ENCODE peak calls at places on chromosome 13, in seven cellular contexts. U is mesenchymal stem cell, R is fibroblast of lung, F is OCI-LY7, M is keratinocyte, B is neuronal stem cell, L is hepatocyte. J is an unnamed sample.

GRCh38 chr13:21074601-21075302 is 13.4 kb upstream of the LATS2 start:
- DNase-seq in R (no peak), L (no peak), B (no peak), F (no peak), M (no peak), U (peak; percentile 30), J (peak; percentile 67)

GRCh38 chr13:75771818-75772217 is 135.7 kb downstream of the LMO7 start:
- DNase-seq in L (no peak), B (no peak), F (no peak), R (peak; percentile 93), U (peak; percentile 72), M (peak; percentile 25), J (peak; percentile 86)

GRCh38 chr13:19151581-19152263 is 29.9 kb downstream of the TUBA3C start:
- DNase-seq in B (no peak), M (no peak), R (no peak), F (no peak), L (no peak), U (no peak), J (no peak)

GRCh38 chr13:111239754-111240670 is 80.4 kb upstream of the TEX29 start:
- DNase-seq in B (no peak), U (no peak), M (no peak), L (no peak), F (no peak), R (no peak), J (no peak)

GRCh38 chr13:111946214-111946613 is 120.7 kb upstream of the SOX1 start:
- DNase-seq in R (no peak), L (no peak), M (no peak), F (no peak), U (no peak), B (no peak), J (no peak)

GRCh38 chr13:98476538-98476966 is 100.4 kb downstream of the STK24 start:
- DNase-seq in L (no peak), F (peak; percentile 61), U (peak; percentile 98), R (peak; percentile 96), M (peak; percentile 66), B (no peak), J (peak; percentile 95)

GRCh38 chr13:80336335-80336734 is 4.6 kb downstream of the SPRY2 start:
- DNase-seq in F (no peak), B (no peak), L (no peak), R (peak; percentile 42), U (peak; percentile 44), M (no peak), J (peak; percentile 57)

GRCh38 chr13:20882206-20882605 is 20.3 kb downstream of the XPO4 start:
- DNase-seq in B (no peak), L (no peak), U (no peak), F (no peak), M (no peak), R (peak; percentile 15), J (no peak)

GRCh38 chr13:30107536-30108136 is 199.7 kb downstream of the KATNAL1 start:
- DNase-seq in M (no peak), B (no peak), U (peak; percentile 42), R (no peak), L (no peak), F (no peak), J (peak; percentile 83)

GRCh38 chr13:78102121-78102677 is 183.6 kb upstream of the EDNRB start:
- DNase-seq in L (no peak), B (no peak), M (peak; percentile 17), F (no peak), R (peak; percentile 54), U (peak; percentile 55), J (peak; percentile 72)

GRCh38 chr13:87671031-87671823 is at the start of gene SLITRK5:
- DNase-seq in R (peak; percentile 62), B (peak; percentile 78), L (peak; percentile 86), F (peak; percentile 93), U (peak; percentile 91), M (no peak), J (peak; percentile 74)

GRCh38 chr13:67990868-67991267 is 760.7 kb upstream of the PCDH9 start:
- DNase-seq in F (no peak), B (no peak), M (no peak), U (no peak), L (no peak), R (no peak), J (no peak)

GRCh38 chr13:66506979-66507378 is 723.2 kb downstream of the PCDH9 start:
- DNase-seq in L (no peak), U (peak; percentile 23), F (no peak), B (no peak), M (no peak), R (no peak), J (no peak)

GRCh38 chr13:33642374-33643065 is 175.4 kb upstream of the RFC3 start:
- DNase-seq in L (peak; percentile 78), U (peak; percentile 96), F (no peak), B (no peak), R (peak; percentile 37), M (peak; percentile 46), J (peak; percentile 91)

DNA sequence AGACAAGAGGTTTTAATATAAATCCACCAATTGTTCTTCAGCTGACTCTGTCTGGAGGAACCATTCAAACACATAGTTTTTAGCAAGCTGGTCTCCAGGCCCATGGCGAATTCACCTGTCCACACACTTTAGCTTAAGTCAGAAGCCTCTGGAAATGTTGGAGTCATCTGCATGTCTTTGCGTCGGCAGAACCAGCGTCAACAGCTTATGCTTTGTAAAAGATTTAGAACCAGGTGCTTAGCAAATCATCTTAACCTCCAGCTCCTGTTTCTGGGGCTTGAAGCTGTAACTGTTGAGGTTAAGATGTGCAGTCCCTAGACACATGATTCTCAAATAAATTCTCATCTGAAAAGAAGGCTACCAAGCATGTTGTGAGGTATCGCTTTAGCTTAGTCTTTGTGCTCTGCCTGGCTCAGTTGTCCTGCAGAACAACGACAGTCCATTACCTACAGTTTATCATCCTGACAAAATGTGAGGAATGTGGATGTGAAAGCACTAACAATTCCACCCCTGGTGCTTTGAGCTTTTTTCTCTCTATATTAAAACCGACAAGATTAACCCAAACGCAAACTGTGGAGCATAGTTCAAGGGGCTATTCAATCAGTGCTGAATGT is 4.4 kb downstream of the EFNB2 start:
- DNase-seq in F (no peak), M (no peak), R (no peak), B (no peak), L (no peak), U (no peak), J (no peak)
- H3K4me2 ChIP-seq in F (no peak overlapping the region), M (peak overlapping the region; percentile 86), R (peak overlapping the region; percentile 21), B (peak overlapping the region; percentile 19), L (peak overlapping the region; percentile 71), U (no peak overlapping the region), J (no peak overlapping the region)

DNA sequence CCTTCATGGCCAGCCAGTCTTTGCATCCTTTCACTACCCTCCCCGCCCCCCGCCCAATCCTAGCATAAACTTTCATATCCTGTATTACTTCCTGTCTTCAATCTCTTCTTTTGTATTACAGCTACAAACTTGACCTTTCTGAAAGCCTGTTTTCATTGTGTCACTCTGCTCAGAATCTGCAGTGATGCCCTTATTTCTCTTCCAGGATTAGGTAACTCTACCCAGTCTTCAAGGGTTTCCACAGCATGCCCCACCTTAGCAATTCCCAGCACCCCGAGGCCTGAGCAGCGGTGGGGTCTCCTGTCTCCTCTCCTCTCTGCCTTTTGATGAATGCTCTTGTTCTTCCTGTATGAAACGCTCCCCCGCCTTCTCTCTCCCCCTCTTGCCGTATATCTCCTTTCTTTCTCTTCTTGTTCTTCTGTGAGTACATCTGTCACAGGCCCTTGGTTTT is 145.6 kb downstream of the SHISA2 start:
- DNase-seq in M (no peak), B (no peak), F (peak; percentile 59), U (no peak), L (no peak), R (no peak), J (no peak)
- H2AFZ ChIP-seq in M (no peak overlapping the region), B (no peak overlapping the region), F (peak overlapping the region; percentile 65), U (no peak overlapping the region), L (no peak overlapping the region), R (no peak overlapping the region), J (no peak overlapping the region)

DNA sequence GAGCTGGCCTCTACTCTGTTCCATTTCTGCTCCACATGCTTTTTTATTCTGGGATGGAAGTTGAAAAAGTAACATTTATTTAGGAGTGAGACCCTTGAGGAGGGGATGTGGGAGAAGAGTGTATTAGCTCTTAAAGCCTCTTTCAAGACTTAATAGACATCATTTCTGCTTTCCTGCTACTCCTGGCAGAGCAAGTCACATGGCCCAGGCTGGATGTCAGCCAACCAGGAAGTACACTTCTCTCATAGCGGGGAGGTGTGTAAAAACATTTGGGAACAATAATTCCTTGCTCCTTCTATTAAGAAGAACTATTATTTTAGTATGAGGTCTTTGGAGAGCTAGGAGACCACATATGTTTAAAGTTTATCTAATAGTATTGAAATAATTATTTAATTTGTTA is 40.6 kb upstream of the FAM216B start:
- DNase-seq in L (peak; percentile 37), R (no peak), M (no peak), U (no peak), B (no peak), F (no peak), J (peak; percentile 18)
- H3K4me2 ChIP-seq in L (no peak overlapping the region), R (peak overlapping the region; percentile 9), M (no peak overlapping the region), U (no peak overlapping the region), B (no peak overlapping the region), F (no peak overlapping the region), J (no peak overlapping the region)

GRCh38 chr13:71054358-71054757 is 812.6 kb downstream of the DACH1 start:
- DNase-seq in L (no peak), U (no peak), M (no peak), B (no peak), F (no peak), R (no peak), J (no peak)

GRCh38 chr13:71055047-71055446 is 812.0 kb downstream of the DACH1 start:
- DNase-seq in B (no peak), U (no peak), L (no peak), R (no peak), M (no peak), F (no peak), J (no peak)

GRCh38 chr13:71055644-71056043 is 811.4 kb downstream of the DACH1 start:
- DNase-seq in R (no peak), M (no peak), F (no peak), L (no peak), B (no peak), U (no peak), J (no peak)

GRCh38 chr13:71051573-71051972 is 815.4 kb downstream of the DACH1 start:
- DNase-seq in L (no peak), M (no peak), F (no peak), R (no peak), U (no peak), B (no peak), J (no peak)

GRCh38 chr13:71056581-71056980 is 810.4 kb downstream of the DACH1 start:
- DNase-seq in F (peak; percentile 4), L (no peak), M (no peak), R (no peak), B (no peak), U (no peak), J (no peak)
- H2AFZ ChIP-seq in F (no peak overlapping the region), L (no peak overlapping the region), M (no peak overlapping the region), R (no peak overlapping the region), B (peak overlapping the region; percentile 88), U (no peak overlapping the region), J (no peak overlapping the region)

GRCh38 chr13:31528758-31529157 is 210.6 kb upstream of the RXFP2 start:
- DNase-seq in F (no peak), R (no peak), U (no peak), M (no peak), B (no peak), L (no peak), J (no peak)

GRCh38 chr13:31528176-31528575 is 211.2 kb upstream of the RXFP2 start:
- DNase-seq in M (no peak), B (no peak), R (no peak), U (no peak), F (no peak), L (peak; percentile 21), J (no peak)

GRCh38 chr13:31530883-31531282 is 208.4 kb upstream of the RXFP2 start:
- DNase-seq in L (no peak), U (no peak), B (no peak), F (no peak), M (no peak), R (no peak), J (no peak)
- H3K4me2 ChIP-seq in L (no peak overlapping the region), U (no peak overlapping the region), B (no peak overlapping the region), F (no peak overlapping the region), M (no peak overlapping the region), R (no peak overlapping the region), J (no peak overlapping the region)

J was measured in GM23248.